ENCODE peak calls at places on chromosomes 12 and 14, in seven cellular contexts. W is hepatocyte, G is upper lobe of right lung, C is psoas muscle, B is GM23338, T is esophagus squamous epithelium, K is left lung. Z is an unnamed sample.

GRCh38 chr12:65648461-65648860 is 175.8 kb upstream of the HMGA2 start:
- DNase-seq in W (no peak), G (no peak), C (no peak), B (no peak), T (no peak), K (no peak), Z (no peak)

GRCh38 chr12:54184024-54184805 is 4.6 kb downstream of the SMUG1 start:
- DNase-seq in W (no peak), G (no peak), C (no peak), B (no peak), T (no peak), K (no peak), Z (no peak)

GRCh38 chr12:86349196-86349595 is 93.0 kb upstream of the MGAT4C start:
- DNase-seq in W (no peak), G (no peak), C (no peak), B (no peak), T (no peak), K (no peak), Z (no peak)

GRCh38 chr12:31369712-31370521 is 44.0 kb upstream of the SINHCAF start:
- DNase-seq in W (peak; percentile 73), G (peak; percentile 1), C (peak; percentile 26), B (peak; percentile 86), T (no peak), K (no peak), Z (peak; percentile 44)

GRCh38 chr14:74712499-74713394 is at the start of the genes AREL1 and FCF1:
- DNase-seq in W (peak; percentile 93), G (peak; percentile 81), C (peak; percentile 78), B (peak; percentile 98), T (no peak), K (peak; percentile 86), Z (peak; percentile 73)

GRCh38 chr12:49868952-49869815 is 26.3 kb upstream of the BCDIN3D start:
- DNase-seq in W (peak; percentile 93), G (peak; percentile 82), C (peak; percentile 86), B (no peak), T (no peak), K (peak; percentile 79), Z (peak; percentile 97)

GRCh38 chr12:89134213-89134770 is 218.0 kb downstream of the DUSP6 start:
- DNase-seq in W (no peak), G (no peak), C (no peak), B (no peak), T (no peak), K (no peak), Z (no peak)

GRCh38 chr12:82174936-82175335 is 183.3 kb downstream of the CCDC59 start:
- DNase-seq in W (no peak), G (no peak), C (no peak), B (peak; percentile 14), T (no peak), K (no peak), Z (no peak)

GRCh38 chr14:85471156-85471555 is 58.8 kb upstream of the FLRT2 start:
- DNase-seq in W (no peak), G (no peak), C (no peak), B (no peak), T (no peak), K (no peak), Z (no peak)

GRCh38 chr12:4134833-4135597 is 138.5 kb upstream of the CCND2 start:
- DNase-seq in W (no peak), G (no peak), C (no peak), B (peak; percentile 97), T (no peak), K (no peak), Z (no peak)

GRCh38 chr14:96204151-96205058 is at the start of gene BDKRB2:
- DNase-seq in W (peak; percentile 93), G (peak; percentile 82), C (peak; percentile 70), B (peak; percentile 86), T (no peak), K (peak; percentile 84), Z (peak; percentile 90)

GRCh38 chr12:13534645-13535398 is 338.3 kb downstream of the EMP1 start:
- DNase-seq in W (peak; percentile 80), G (peak; percentile 72), C (peak; percentile 57), B (peak; percentile 96), T (no peak), K (peak; percentile 41), Z (peak; percentile 81)

GRCh38 chr12:131217024-131217586 is 263.4 kb downstream of the ADGRD1 start:
- DNase-seq in W (no peak), G (no peak), C (no peak), B (no peak), T (no peak), K (no peak), Z (peak; percentile 47)

GRCh38 chr12:45051490-45052105 is 699 bp upstream of the DBX2 start:
- DNase-seq in W (no peak), G (no peak), C (no peak), B (peak; percentile 34), T (no peak), K (no peak), Z (no peak)

GRCh38 chr12:108399514-108399913 is 60.4 kb upstream of the CMKLR1 start:
- DNase-seq in W (no peak), G (no peak), C (peak; percentile 30), B (no peak), T (no peak), K (no peak), Z (no peak)

GRCh38 chr14:57136669-57137068 is 132.0 kb downstream of the EXOC5 start:
- DNase-seq in W (no peak), G (no peak), C (peak; percentile 13), B (peak; percentile 18), T (no peak), K (no peak), Z (peak; percentile 1)

GRCh38 chr14:74480051-74480450 is 13.1 kb downstream of the NPC2 start:
- DNase-seq in W (no peak), G (no peak), C (no peak), B (no peak), T (no peak), K (no peak), Z (peak; percentile 88)

GRCh38 chr14:29235991-29236390 is 469.4 kb downstream of the FOXG1 start:
- DNase-seq in W (no peak), G (no peak), C (no peak), B (no peak), T (no peak), K (no peak), Z (no peak)

GRCh38 chr12:3885179-3886094 is 12.2 kb upstream of the PARP11 start:
- DNase-seq in W (peak; percentile 63), G (no peak), C (no peak), B (peak; percentile 75), T (no peak), K (no peak), Z (no peak)

GRCh38 chr12:70598467-70599194 is 38.6 kb downstream of the PTPRB start:
- DNase-seq in W (peak; percentile 9), G (no peak), C (no peak), B (no peak), T (no peak), K (no peak), Z (no peak)

GRCh38 chr14:20387577-20387976 is 25.7 kb downstream of the TEP1 start:
- DNase-seq in W (no peak), G (no peak), C (no peak), B (no peak), T (no peak), K (no peak), Z (no peak)

GRCh38 chr14:93330609-93331000 is 2.2 kb downstream of the BTBD7 start:
- DNase-seq in W (no peak), G (no peak), C (no peak), B (no peak), T (no peak), K (no peak), Z (no peak)

GRCh38 chr14:93333631-93334095 is 827 bp upstream of the BTBD7 start:
- DNase-seq in W (no peak), G (no peak), C (no peak), B (no peak), T (no peak), K (no peak), Z (no peak)

GRCh38 chr14:93332032-93332852 is 594 bp downstream of the BTBD7 start:
- DNase-seq in W (peak; percentile 87), G (peak; percentile 87), C (peak; percentile 63), B (peak; percentile 74), T (no peak), K (peak; percentile 94), Z (peak; percentile 78)

GRCh38 chr14:93331375-93332031 is 1.3 kb downstream of the BTBD7 start:
- DNase-seq in W (no peak), G (peak; percentile 65), C (peak; percentile 31), B (no peak), T (no peak), K (peak; percentile 78), Z (peak; percentile 39)

DNA sequence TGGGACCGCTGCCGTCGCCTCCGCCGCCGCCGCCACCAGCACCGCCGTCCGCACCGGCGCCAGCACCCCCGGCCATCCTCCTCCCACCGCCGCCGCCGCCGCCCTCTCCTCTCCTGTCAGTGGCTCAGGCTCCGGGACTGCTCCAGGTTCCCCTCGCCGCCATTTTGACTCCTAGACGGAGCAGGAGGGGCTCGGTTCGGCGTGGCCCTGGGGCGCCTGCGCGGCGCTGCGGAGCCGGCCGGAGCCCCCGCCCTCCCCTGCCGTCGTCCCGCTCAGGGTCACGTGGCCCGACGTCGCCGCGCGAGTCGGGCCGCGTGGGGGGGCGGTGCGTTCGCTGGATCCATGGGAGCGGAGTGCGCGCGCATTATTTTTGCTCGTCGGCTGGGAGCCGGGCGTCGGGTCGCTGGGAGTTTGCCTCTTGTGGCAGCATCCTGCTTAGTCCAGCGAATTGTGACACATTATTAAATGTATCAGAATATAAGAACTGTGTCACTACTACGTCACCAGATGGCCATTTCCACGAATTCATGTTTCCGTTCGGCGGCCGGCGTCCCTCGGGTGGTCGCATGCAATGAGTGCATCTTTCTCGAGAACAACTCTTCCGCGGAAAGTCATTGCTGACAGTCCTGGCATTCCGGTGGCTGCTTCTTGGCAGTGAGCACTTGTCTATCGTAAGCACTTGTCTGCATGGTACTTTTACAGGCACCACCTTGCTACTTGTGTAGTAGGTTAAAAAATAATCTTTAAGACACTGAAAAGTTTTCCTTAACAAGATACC is at the start of gene BTBD7:
- DNase-seq in W (peak; percentile 100), G (peak; percentile 98), C (peak; percentile 97), B (peak; percentile 97), T (peak; percentile 56), K (peak; percentile 99), Z (peak; percentile 96)
- TF ChIP-seq CTCF in W (peak; percentile 41), G (no peak), C (peak; percentile 18), B (no peak), T (no peak), K (no peak), Z (no peak)

DNA sequence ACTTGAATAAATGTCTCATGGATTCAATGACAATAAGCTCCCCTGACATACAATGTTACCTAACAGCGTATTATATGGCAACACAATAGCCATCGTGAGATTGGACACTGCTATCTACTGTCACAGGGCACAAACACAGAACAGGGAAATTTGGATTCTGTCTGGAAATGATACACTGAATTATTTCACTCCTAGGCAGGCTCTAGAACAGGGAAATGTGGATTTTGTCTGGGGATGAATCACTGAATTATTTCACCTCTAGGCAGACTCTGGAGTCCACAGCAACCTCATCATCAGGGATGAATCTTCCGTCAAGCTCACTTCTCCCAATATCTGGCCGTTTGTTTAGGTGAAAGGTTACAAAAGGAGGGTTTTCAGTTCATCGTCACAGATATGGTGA is 288.8 kb downstream of the TMEM132D start:
- DNase-seq in W (no peak), G (no peak), C (no peak), B (no peak), T (no peak), K (no peak), Z (no peak)
- H3K4me3 ChIP-seq in W (no peak overlapping the region), G (no peak overlapping the region), C (no peak overlapping the region), B (no peak overlapping the region), T (no peak overlapping the region), K (no peak overlapping the region), Z (no peak overlapping the region)

GRCh38 chr14:103107455-103107854 is 12.9 kb downstream of the EXOC3L4 start:
- DNase-seq in W (no peak), G (no peak), C (no peak), B (no peak), T (no peak), K (no peak), Z (no peak)
- H3K4me1 ChIP-seq in W (peaks cover 24% of the 10 kb centered on the region), G (peaks cover 48% of the 10 kb centered on the region), C (peaks cover 48% of the 10 kb centered on the region), B (peaks cover 24% of the 10 kb centered on the region), T (peaks cover 62% of the 10 kb centered on the region), K (peaks cover 66% of the 10 kb centered on the region), Z (no peaks in the 10 kb centered on the region)

GRCh38 chr12:93766802-93767523 is 89.8 kb downstream of the CRADD start:
- DNase-seq in W (peak; percentile 37), G (no peak), C (no peak), B (peak; percentile 52), T (no peak), K (no peak), Z (peak; percentile 41)
- TF ChIP-seq CTCF in W (peak; percentile 55), G (peak; percentile 69), C (peak; percentile 63), B (peak; percentile 63), T (peak; percentile 28), K (peak; percentile 73), Z (peak; percentile 67)

Z was measured in thyroid gland.